ENCODE peak calls at places on chromosomes 6 and 20, in four cellular contexts. One of them, this sample, is unnamed.

GRCh38 chr6:109306733-109307132 is 75.5 kb downstream of the CD164 start:
- DNase-seq in H1: no peak
- DNase-seq in H9: no peak
- DNase-seq in mesendoderm: no peak
- DNase-seq in this sample: no peak

GRCh38 chr6:112640895-112641294 is 293.8 kb downstream of the RFPL4B start:
- DNase-seq in mesendoderm: no peak
- DNase-seq in H1: no peak
- DNase-seq in H9: no peak
- DNase-seq in this sample: peak; percentile 68

GRCh38 chr6:9699890-9700289 is 715.0 kb downstream of the TFAP2A start:
- DNase-seq in H1: no peak
- DNase-seq in H9: no peak
- DNase-seq in mesendoderm: peak; percentile 13
- DNase-seq in this sample: no peak

GRCh38 chr6:166003569-166003968 is 164.1 kb downstream of the TBXT start:
- DNase-seq in H1: no peak
- DNase-seq in mesendoderm: no peak
- DNase-seq in H9: peak; percentile 41
- DNase-seq in this sample: no peak

GRCh38 chr20:58847483-58847882 is 3.2 kb downstream of the GNAS-AS1 start:
- DNase-seq in mesendoderm: no peak
- DNase-seq in H1: no peak
- DNase-seq in H9: no peak
- DNase-seq in this sample: no peak

GRCh38 chr6:113901482-113901881 is 44.3 kb downstream of the MARCKS start:
- DNase-seq in H1: no peak
- DNase-seq in H9: no peak
- DNase-seq in mesendoderm: no peak
- DNase-seq in this sample: peak; percentile 70

GRCh38 chr6:162442675-162443074 is 284.9 kb downstream of the PRKN start:
- DNase-seq in H1: peak; percentile 31
- DNase-seq in H9: peak; percentile 73
- DNase-seq in mesendoderm: peak; percentile 76
- DNase-seq in this sample: no peak

GRCh38 chr20:38941726-38942389 is 15.6 kb downstream of the FAM83D start:
- DNase-seq in H1: no peak
- DNase-seq in H9: no peak
- DNase-seq in mesendoderm: no peak
- DNase-seq in this sample: no peak

GRCh38 chr6:153103256-153103655 is 27.8 kb downstream of the RGS17 start:
- DNase-seq in H9: no peak
- DNase-seq in H1: no peak
- DNase-seq in mesendoderm: no peak
- DNase-seq in this sample: no peak

GRCh38 chr20:58712116-58712822 is 19.7 kb downstream of the NPEPL1 start:
- DNase-seq in H9: peak; percentile 23
- DNase-seq in H1: no peak
- DNase-seq in mesendoderm: no peak
- DNase-seq in this sample: no peak

GRCh38 chr20:59047938-59048680 is 5.5 kb upstream of the PRELID3B start:
- DNase-seq in mesendoderm: no peak
- DNase-seq in H9: no peak
- DNase-seq in H1: no peak
- DNase-seq in this sample: peak; percentile 21

GRCh38 chr20:61118429-61119224 is 133.4 kb upstream of the CDH4 start:
- DNase-seq in H1: no peak
- DNase-seq in mesendoderm: no peak
- DNase-seq in H9: no peak
- DNase-seq in this sample: peak; percentile 85

GRCh38 chr6:3405182-3405518 is 51.7 kb downstream of the SLC22A23 start:
- DNase-seq in H1: no peak
- DNase-seq in H9: no peak
- DNase-seq in mesendoderm: no peak
- DNase-seq in this sample: no peak

GRCh38 chr6:166419268-166419667 is 36.5 kb upstream of the MPC1 start:
- DNase-seq in H1: no peak
- DNase-seq in mesendoderm: no peak
- DNase-seq in H9: no peak
- DNase-seq in this sample: peak; percentile 47

GRCh38 chr6:33437666-33438065 is 16.7 kb upstream of the ZBTB9 start:
- DNase-seq in H9: no peak
- DNase-seq in mesendoderm: no peak
- DNase-seq in H1: no peak
- DNase-seq in this sample: no peak

GRCh38 chr6:130365166-130366010 is 429 bp upstream of the TMEM200A start:
- DNase-seq in H1: peak; percentile 39
- DNase-seq in H9: peak; percentile 83
- DNase-seq in mesendoderm: peak; percentile 84
- DNase-seq in this sample: peak; percentile 70

GRCh38 chr6:168124921-168125320 is 45.9 kb upstream of the FRMD1 start:
- DNase-seq in H9: no peak
- DNase-seq in H1: no peak
- DNase-seq in mesendoderm: no peak
- DNase-seq in this sample: no peak

GRCh38 chr20:40497781-40498691 is 191.0 kb downstream of the MAFB start:
- DNase-seq in mesendoderm: no peak
- DNase-seq in H1: no peak
- DNase-seq in H9: no peak
- DNase-seq in this sample: no peak

GRCh38 chr6:1242439-1242838 is 69.5 kb upstream of the FOXQ1 start:
- DNase-seq in H1: no peak
- DNase-seq in H9: no peak
- DNase-seq in mesendoderm: peak; percentile 6
- DNase-seq in this sample: peak; percentile 49

GRCh38 chr6:4466260-4466659 is 309.9 kb upstream of the CDYL start:
- DNase-seq in mesendoderm: no peak
- DNase-seq in H9: no peak
- DNase-seq in H1: no peak
- DNase-seq in this sample: peak; percentile 68

GRCh38 chr20:5100684-5101347 is 18.9 kb downstream of the PCNA start:
- DNase-seq in mesendoderm: peak; percentile 71
- DNase-seq in H9: peak; percentile 65
- DNase-seq in H1: no peak
- DNase-seq in this sample: peak; percentile 66

GRCh38 chr6:42394151-42394550 is 57.6 kb downstream of the TRERF1 start:
- DNase-seq in H9: no peak
- DNase-seq in mesendoderm: no peak
- DNase-seq in H1: no peak
- DNase-seq in this sample: no peak

DNA sequence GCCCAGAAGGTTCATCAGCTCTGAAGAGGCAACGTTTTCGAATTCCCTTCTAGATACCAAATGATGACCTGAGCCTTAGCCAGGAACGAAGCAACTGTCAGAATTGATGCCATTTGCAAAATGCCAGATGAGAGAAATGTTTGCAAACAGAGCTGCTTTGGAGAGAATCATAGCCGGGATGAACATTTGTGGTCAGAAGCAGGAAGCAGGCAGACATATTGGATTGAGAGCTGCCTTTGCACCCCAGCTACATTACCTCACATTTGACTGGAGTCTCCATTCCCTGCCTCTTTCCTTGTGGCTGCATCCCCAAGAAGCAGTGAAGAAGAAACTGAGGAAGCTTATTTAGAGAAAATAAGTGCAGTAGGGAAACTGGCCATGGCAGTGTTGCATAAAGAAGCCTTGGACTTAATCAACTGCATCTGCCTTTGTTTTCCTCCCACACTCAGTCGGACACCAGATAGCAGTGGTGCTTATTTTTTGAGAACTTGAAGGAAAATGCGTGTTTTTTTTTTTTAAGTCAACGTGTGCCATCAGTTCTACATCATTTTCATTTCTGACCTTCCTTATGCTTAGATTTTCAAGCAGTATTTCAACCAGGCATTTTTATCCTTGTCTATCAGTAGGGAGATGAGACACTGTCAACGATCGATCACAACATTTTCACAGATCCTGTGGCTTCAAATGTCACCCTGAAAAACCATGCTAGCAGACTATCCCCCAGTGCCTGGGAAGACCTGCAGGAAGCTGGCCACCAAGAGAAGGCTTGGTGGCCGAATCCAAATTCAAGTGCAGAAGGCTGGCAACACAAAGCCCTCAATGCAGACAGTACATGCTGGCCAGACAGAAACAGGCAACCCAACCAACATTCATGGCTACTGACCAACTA is 541.2 kb upstream of the JARID2 start:
- DNase-seq in H9: no peak
- DNase-seq in mesendoderm: no peak
- DNase-seq in H1: no peak
- DNase-seq in this sample: peak; percentile 22
- H3K56ac ChIP-seq in H9: no peak overlapping the region
- H3K56ac ChIP-seq in mesendoderm: no peak overlapping the region
- H3K56ac ChIP-seq in H1: no peak overlapping the region
- H3K56ac ChIP-seq in this sample: no peak overlapping the region

GRCh38 chr6:36955671-36956070 is 1.1 kb downstream of the PI16 start:
- DNase-seq in H1: no peak
- DNase-seq in H9: no peak
- DNase-seq in mesendoderm: no peak
- DNase-seq in this sample: no peak

GRCh38 chr6:36956111-36956820 is 1.7 kb downstream of the PI16 start:
- DNase-seq in mesendoderm: no peak
- DNase-seq in H1: no peak
- DNase-seq in H9: no peak
- DNase-seq in this sample: no peak

GRCh38 chr6:36955136-36955535 is 598 bp downstream of the PI16 start:
- DNase-seq in mesendoderm: no peak
- DNase-seq in H1: no peak
- DNase-seq in H9: no peak
- DNase-seq in this sample: no peak

GRCh38 chr6:36954262-36954931 is at the start of gene PI16:
- DNase-seq in mesendoderm: no peak
- DNase-seq in H9: no peak
- DNase-seq in H1: no peak
- DNase-seq in this sample: no peak

DNA sequence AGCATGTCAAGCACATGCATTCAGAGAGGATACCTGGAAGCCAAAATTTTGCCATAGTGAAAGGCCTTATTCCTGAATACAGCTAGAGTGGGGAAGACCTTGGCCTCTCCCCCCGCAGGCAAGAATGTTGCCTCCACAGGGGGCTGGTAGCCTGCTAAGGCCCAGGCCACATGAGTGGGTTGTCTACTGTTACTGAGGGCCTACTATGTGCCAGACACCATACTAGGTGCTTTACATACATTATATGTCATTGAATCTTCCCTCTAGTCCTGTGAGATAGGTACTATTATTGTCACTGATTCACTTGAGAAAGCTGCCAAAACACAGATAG is 642 bp upstream of the PI16 start:
- DNase-seq in mesendoderm: no peak
- DNase-seq in H9: no peak
- DNase-seq in H1: no peak
- DNase-seq in this sample: no peak
- H3K56ac ChIP-seq in mesendoderm: no peak overlapping the region
- H3K56ac ChIP-seq in H9: no peak overlapping the region
- H3K56ac ChIP-seq in H1: no peak overlapping the region
- H3K56ac ChIP-seq in this sample: no peak overlapping the region

GRCh38 chr20:50322703-50323131 is 132.1 kb downstream of the CEBPB start:
- DNase-seq in H1: no peak
- DNase-seq in mesendoderm: no peak
- DNase-seq in H9: no peak
- DNase-seq in this sample: no peak

GRCh38 chr20:50320005-50320909 is 129.6 kb downstream of the CEBPB start:
- DNase-seq in H9: no peak
- DNase-seq in mesendoderm: peak; percentile 27
- DNase-seq in H1: no peak
- DNase-seq in this sample: no peak

GRCh38 chr20:50323209-50323608 is 132.6 kb downstream of the CEBPB start:
- DNase-seq in H9: no peak
- DNase-seq in H1: no peak
- DNase-seq in mesendoderm: no peak
- DNase-seq in this sample: no peak

GRCh38 chr20:50321797-50322480 is 131.3 kb downstream of the CEBPB start:
- DNase-seq in H9: no peak
- DNase-seq in mesendoderm: no peak
- DNase-seq in H1: no peak
- DNase-seq in this sample: peak; percentile 72

DNA sequence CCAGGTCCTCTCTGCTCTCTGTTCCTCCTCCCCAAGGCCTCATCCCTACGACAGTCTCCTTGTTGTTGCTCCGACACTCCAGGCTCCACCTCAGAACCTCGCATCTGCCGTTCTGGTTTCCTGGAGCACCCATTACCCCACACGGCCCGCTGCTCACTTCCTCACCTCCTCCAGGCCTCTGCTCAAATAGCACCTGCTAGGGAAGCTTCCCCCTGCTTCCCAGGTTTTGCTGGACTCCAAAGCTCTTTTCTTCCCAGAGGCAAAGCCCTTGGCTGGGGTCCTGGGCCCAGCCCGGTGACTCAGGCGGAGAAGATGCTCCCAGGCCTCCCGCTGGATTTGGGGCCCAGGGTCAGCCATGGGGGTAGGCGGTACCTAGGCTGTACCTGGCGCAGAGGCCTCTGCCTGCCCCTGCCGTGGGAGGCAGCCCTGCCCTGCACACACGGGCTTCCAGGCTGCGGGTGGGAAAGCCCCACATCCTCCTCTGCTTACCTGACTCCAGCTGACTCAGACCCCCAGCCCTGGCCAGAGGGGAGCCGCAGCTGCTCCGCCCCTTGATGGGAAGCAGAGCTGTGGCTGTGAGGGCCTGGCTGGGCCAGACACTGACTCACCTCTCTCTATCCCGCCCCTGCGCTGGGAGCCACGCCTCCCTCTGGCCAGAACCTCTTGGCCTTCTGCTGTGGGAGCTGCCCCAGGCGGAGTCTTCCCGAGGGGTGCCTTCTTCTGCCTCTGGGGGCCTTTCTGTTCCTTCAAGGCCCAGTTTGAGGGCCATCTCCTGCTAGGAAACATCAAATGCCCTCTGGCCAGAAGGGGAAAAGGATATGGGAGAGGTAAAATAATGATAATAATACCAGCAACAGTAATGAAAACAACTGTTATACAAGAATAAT is 130.5 kb downstream of the CEBPB start:
- DNase-seq in H9: peak; percentile 94
- DNase-seq in mesendoderm: peak; percentile 94
- DNase-seq in H1: peak; percentile 59
- DNase-seq in this sample: peak; percentile 97
- H3K56ac ChIP-seq in H9: no peak overlapping the region
- H3K56ac ChIP-seq in mesendoderm: peak overlapping the region; percentile 63
- H3K56ac ChIP-seq in H1: no peak overlapping the region
- H3K56ac ChIP-seq in this sample: peak overlapping the region; percentile 45

GRCh38 chr6:157877573-157878011 is 54.5 kb downstream of the SNX9 start:
- DNase-seq in H1: no peak
- DNase-seq in H9: no peak
- DNase-seq in mesendoderm: no peak
- DNase-seq in this sample: no peak
- H3K56ac ChIP-seq in H1: no peak overlapping the region
- H3K56ac ChIP-seq in H9: no peak overlapping the region
- H3K56ac ChIP-seq in mesendoderm: no peak overlapping the region
- H3K56ac ChIP-seq in this sample: no peak overlapping the region

This sample was measured in IMR-90.